ENCODE peak calls at places on chromosomes 6 and 20, in seven cellular contexts. One of them, this sample, is unnamed.

GRCh38 chr6:120405947-120406346 is 928.3 kb downstream of the TBC1D32 start:
- DNase-seq in transverse colon: no peak
- DNase-seq in HCT116: peak
- DNase-seq in upper lobe of left lung: no peak
- DNase-seq in stomach: no peak
- DNase-seq in H1: peak
- DNase-seq in vagina: no peak
- DNase-seq in this sample: no peak

GRCh38 chr6:142387997-142388815 is 86.4 kb downstream of the ADGRG6 start:
- DNase-seq in transverse colon: no peak
- DNase-seq in HCT116: no peak
- DNase-seq in upper lobe of left lung: no peak
- DNase-seq in stomach: no peak
- DNase-seq in H1: no peak
- DNase-seq in vagina: no peak
- DNase-seq in this sample: no peak

GRCh38 chr20:17966432-17967312 is 1.9 kb downstream of the SNX5 start:
- DNase-seq in transverse colon: no peak
- DNase-seq in HCT116: no peak
- DNase-seq in upper lobe of left lung: no peak
- DNase-seq in stomach: no peak
- DNase-seq in H1: no peak
- DNase-seq in vagina: no peak
- DNase-seq in this sample: no peak

GRCh38 chr6:72048080-72048479 is 161.7 kb downstream of the RIMS1 start:
- DNase-seq in transverse colon: no peak
- DNase-seq in HCT116: no peak
- DNase-seq in upper lobe of left lung: no peak
- DNase-seq in stomach: no peak
- DNase-seq in H1: no peak
- DNase-seq in vagina: no peak
- DNase-seq in this sample: no peak

GRCh38 chr6:115456848-115457247 is 603.8 kb downstream of the FRK start:
- DNase-seq in transverse colon: no peak
- DNase-seq in HCT116: no peak
- DNase-seq in upper lobe of left lung: no peak
- DNase-seq in stomach: no peak
- DNase-seq in H1: no peak
- DNase-seq in vagina: no peak
- DNase-seq in this sample: no peak

GRCh38 chr6:137829641-137830083 is 37.4 kb upstream of the TNFAIP3 start:
- DNase-seq in transverse colon: no peak
- DNase-seq in HCT116: no peak
- DNase-seq in upper lobe of left lung: no peak
- DNase-seq in stomach: no peak
- DNase-seq in H1: no peak
- DNase-seq in vagina: no peak
- DNase-seq in this sample: no peak

GRCh38 chr6:33906413-33906812 is 102.6 kb upstream of the MLN start:
- DNase-seq in transverse colon: no peak
- DNase-seq in HCT116: no peak
- DNase-seq in upper lobe of left lung: no peak
- DNase-seq in stomach: no peak
- DNase-seq in H1: no peak
- DNase-seq in vagina: no peak
- DNase-seq in this sample: no peak

GRCh38 chr20:48808382-48809034 is 19.3 kb downstream of the PREX1 start:
- DNase-seq in transverse colon: no peak
- DNase-seq in HCT116: no peak
- DNase-seq in upper lobe of left lung: no peak
- DNase-seq in stomach: no peak
- DNase-seq in H1: no peak
- DNase-seq in vagina: no peak
- DNase-seq in this sample: no peak

GRCh38 chr20:35006009-35006408 is 50.3 kb downstream of the MYH7B start:
- DNase-seq in transverse colon: peak
- DNase-seq in HCT116: no peak
- DNase-seq in upper lobe of left lung: no peak
- DNase-seq in stomach: no peak
- DNase-seq in H1: no peak
- DNase-seq in vagina: no peak
- DNase-seq in this sample: no peak

GRCh38 chr6:35092362-35093117 is 48.6 kb downstream of the TCP11 start:
- DNase-seq in transverse colon: peak
- DNase-seq in HCT116: no peak
- DNase-seq in upper lobe of left lung: no peak
- DNase-seq in stomach: no peak
- DNase-seq in H1: peak
- DNase-seq in vagina: no peak
- DNase-seq in this sample: no peak

GRCh38 chr6:112780498-112781096 is 433.5 kb downstream of the RFPL4B start:
- DNase-seq in transverse colon: peak
- DNase-seq in HCT116: peak
- DNase-seq in upper lobe of left lung: peak
- DNase-seq in stomach: peak
- DNase-seq in H1: peak
- DNase-seq in vagina: no peak
- DNase-seq in this sample: peak

GRCh38 chr6:7505196-7505699 is 36.2 kb upstream of the DSP start:
- DNase-seq in transverse colon: peak
- DNase-seq in HCT116: peak
- DNase-seq in upper lobe of left lung: peak
- DNase-seq in stomach: peak
- DNase-seq in H1: peak
- DNase-seq in vagina: peak
- DNase-seq in this sample: no peak

GRCh38 chr6:32796848-32797776 is 19.7 kb downstream of the HLA-DOB start:
- DNase-seq in transverse colon: peak
- DNase-seq in HCT116: peak
- DNase-seq in upper lobe of left lung: peak
- DNase-seq in stomach: peak
- DNase-seq in H1: peak
- DNase-seq in vagina: no peak
- DNase-seq in this sample: no peak

DNA sequence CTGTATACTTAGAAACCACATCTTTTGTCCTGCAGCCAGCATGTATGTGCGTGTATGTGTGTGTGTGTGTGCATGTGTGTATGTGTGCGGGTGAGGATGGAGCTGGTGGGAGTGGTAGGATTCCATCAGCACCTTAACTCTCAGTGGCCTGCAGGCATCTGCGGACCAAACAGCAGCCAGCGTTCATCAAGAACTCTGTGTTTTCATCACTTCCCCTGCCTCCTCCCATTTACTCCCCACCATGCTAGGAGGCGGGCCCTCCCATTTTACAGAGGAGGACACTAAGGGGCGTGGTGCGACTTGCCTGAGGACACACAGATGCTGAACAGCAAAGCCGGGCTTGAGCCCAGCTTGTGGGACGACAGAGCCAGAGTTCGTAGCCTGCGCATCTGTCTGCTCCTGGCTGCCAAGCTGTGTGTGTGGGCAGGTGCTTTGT is 8.9 kb downstream of the VSTM2L start:
- DNase-seq in transverse colon: peak
- DNase-seq in HCT116: no peak
- DNase-seq in upper lobe of left lung: no peak
- DNase-seq in stomach: no peak
- DNase-seq in H1: peak
- DNase-seq in vagina: no peak
- DNase-seq in this sample: peak
- TF ChIP-seq POLR2AphosphoS5 in transverse colon: no peak
- TF ChIP-seq POLR2AphosphoS5 in HCT116: no peak
- TF ChIP-seq POLR2AphosphoS5 in upper lobe of left lung: no peak
- TF ChIP-seq POLR2AphosphoS5 in stomach: no peak
- TF ChIP-seq POLR2AphosphoS5 in H1: no peak
- TF ChIP-seq POLR2AphosphoS5 in vagina: no peak
- TF ChIP-seq POLR2AphosphoS5 in this sample: no peak

DNA sequence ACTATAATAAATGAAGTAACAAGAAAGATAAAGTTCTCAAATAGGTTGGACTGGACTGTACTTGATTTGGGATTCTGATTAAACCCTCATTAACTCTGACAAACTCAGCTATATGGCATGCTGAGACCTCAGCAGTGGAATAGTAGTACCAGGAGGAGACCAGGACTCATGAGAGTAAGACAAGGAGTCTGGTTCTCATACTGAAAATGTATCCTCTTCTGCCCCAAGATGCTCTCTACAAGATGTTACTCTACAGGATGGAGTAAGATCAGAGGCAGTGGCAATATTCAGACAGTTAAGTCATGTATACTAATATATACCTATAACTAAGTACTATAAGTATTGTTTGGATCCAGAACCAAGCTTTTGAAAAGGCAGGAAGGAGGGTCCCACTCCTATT is 31.9 kb upstream of the SYNCRIP start:
- DNase-seq in transverse colon: no peak
- DNase-seq in HCT116: no peak
- DNase-seq in upper lobe of left lung: no peak
- DNase-seq in stomach: no peak
- DNase-seq in H1: no peak
- DNase-seq in vagina: no peak
- DNase-seq in this sample: no peak
- TF ChIP-seq POLR2A in transverse colon: no peak
- TF ChIP-seq POLR2A in HCT116: peak
- TF ChIP-seq POLR2A in upper lobe of left lung: no peak
- TF ChIP-seq POLR2A in stomach: no peak
- TF ChIP-seq POLR2A in H1: peak
- TF ChIP-seq POLR2A in vagina: no peak
- TF ChIP-seq POLR2A in this sample: peak

GRCh38 chr20:4972506-4973251 is 28.6 kb downstream of the SLC23A2 start:
- DNase-seq in transverse colon: no peak
- DNase-seq in HCT116: no peak
- DNase-seq in upper lobe of left lung: no peak
- DNase-seq in stomach: no peak
- DNase-seq in H1: no peak
- DNase-seq in vagina: no peak
- DNase-seq in this sample: no peak

GRCh38 chr20:4978050-4978918 is 23.0 kb downstream of the SLC23A2 start:
- DNase-seq in transverse colon: no peak
- DNase-seq in HCT116: no peak
- DNase-seq in upper lobe of left lung: no peak
- DNase-seq in stomach: no peak
- DNase-seq in H1: no peak
- DNase-seq in vagina: no peak
- DNase-seq in this sample: no peak

GRCh38 chr20:4971064-4971463 is 30.2 kb downstream of the SLC23A2 start:
- DNase-seq in transverse colon: no peak
- DNase-seq in HCT116: no peak
- DNase-seq in upper lobe of left lung: no peak
- DNase-seq in stomach: no peak
- DNase-seq in H1: no peak
- DNase-seq in vagina: no peak
- DNase-seq in this sample: no peak

GRCh38 chr20:4967752-4968477 is 33.4 kb downstream of the SLC23A2 start:
- DNase-seq in transverse colon: no peak
- DNase-seq in HCT116: no peak
- DNase-seq in upper lobe of left lung: no peak
- DNase-seq in stomach: no peak
- DNase-seq in H1: no peak
- DNase-seq in vagina: no peak
- DNase-seq in this sample: no peak

GRCh38 chr20:4973330-4974097 is 27.8 kb downstream of the SLC23A2 start:
- DNase-seq in transverse colon: peak
- DNase-seq in HCT116: no peak
- DNase-seq in upper lobe of left lung: peak
- DNase-seq in stomach: peak
- DNase-seq in H1: no peak
- DNase-seq in vagina: no peak
- DNase-seq in this sample: no peak
- TF ChIP-seq POLR2AphosphoS5 in transverse colon: no peak
- TF ChIP-seq POLR2AphosphoS5 in HCT116: no peak
- TF ChIP-seq POLR2AphosphoS5 in upper lobe of left lung: peak
- TF ChIP-seq POLR2AphosphoS5 in stomach: no peak
- TF ChIP-seq POLR2AphosphoS5 in H1: no peak
- TF ChIP-seq POLR2AphosphoS5 in vagina: peak
- TF ChIP-seq POLR2AphosphoS5 in this sample: no peak

DNA sequence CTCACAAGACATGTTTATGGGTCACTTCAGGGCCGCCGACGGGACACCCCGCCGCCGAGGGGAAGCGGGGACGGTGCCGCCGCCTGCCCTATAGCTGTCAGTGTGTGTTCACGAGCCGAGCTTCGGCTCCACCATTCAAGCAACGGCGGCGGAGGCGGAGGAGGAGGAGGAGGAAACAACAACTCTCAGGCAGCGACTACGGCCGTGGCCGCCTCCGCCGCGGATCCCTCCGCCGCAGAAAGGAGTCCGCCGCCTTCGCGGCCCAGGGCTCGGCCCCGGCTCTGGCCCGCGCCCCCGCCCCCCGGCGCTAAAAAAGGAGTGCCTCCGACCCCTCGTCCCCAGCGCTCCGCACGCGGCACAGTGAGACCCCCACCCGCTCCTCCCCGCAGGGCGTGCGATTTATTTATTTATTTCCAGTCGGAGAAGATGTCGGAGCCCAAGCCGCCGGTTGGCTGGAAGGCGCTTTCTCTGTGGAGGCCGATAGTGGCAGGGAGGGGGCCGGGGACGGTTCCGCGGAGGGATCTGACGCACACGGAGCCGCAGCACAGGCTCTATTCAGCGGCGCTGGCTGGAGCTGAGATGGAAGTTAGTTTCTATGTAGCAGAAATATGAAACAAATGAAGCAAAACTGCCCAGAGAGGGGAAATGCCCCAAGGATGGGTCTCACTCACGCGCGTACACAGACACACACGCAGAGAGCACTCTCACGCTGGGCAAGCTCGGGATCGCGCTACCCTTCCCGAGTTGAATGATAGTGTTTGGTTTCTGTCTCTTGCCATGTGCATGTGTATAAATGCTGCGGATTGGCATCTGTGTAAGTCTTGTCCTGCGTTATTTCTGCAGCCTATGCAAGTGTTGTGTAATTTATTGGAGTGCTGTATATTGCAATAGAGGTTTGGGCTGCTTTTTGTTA is at the start of gene PHIP:
- DNase-seq in transverse colon: peak
- DNase-seq in HCT116: peak
- DNase-seq in upper lobe of left lung: peak
- DNase-seq in stomach: peak
- DNase-seq in H1: peak
- DNase-seq in vagina: peak
- DNase-seq in this sample: peak
- TF ChIP-seq POLR2A in transverse colon: peak
- TF ChIP-seq POLR2A in HCT116: peak
- TF ChIP-seq POLR2A in upper lobe of left lung: peak
- TF ChIP-seq POLR2A in stomach: no peak
- TF ChIP-seq POLR2A in H1: peak
- TF ChIP-seq POLR2A in vagina: no peak
- TF ChIP-seq POLR2A in this sample: peak

This sample was measured in GM12892.